ENCODE peak calls at places on chromosomes 7 and 10, in four cellular contexts. W is left ventricle myocardium inferior, C is cardiac fibroblast, M is HFFc6. S is an unnamed sample.

GRCh38 chr7:93902777-93903423 is 3.5 kb upstream of the GNGT1 start:
- DNase-seq in W (no peak), C (peak), M (no peak), S (peak)

GRCh38 chr7:50696810-50697582 is 85.7 kb downstream of the GRB10 start:
- DNase-seq in W (no peak), C (peak), M (no peak), S (no peak)

GRCh38 chr7:117889611-117890010 is 16.4 kb upstream of the CTTNBP2 start:
- DNase-seq in W (no peak), C (no peak), M (no peak), S (no peak)

GRCh38 chr7:13257661-13258060 is 570.2 kb downstream of the ARL4A start:
- DNase-seq in W (no peak), C (no peak), M (peak), S (no peak)

GRCh38 chr7:66283003-66283920 is 78.1 kb downstream of the TPST1 start:
- DNase-seq in W (no peak), C (peak), M (peak), S (peak)

GRCh38 chr7:16739863-16740622 is 13.5 kb upstream of the TSPAN13 start:
- DNase-seq in W (peak), C (peak), M (peak), S (peak)

GRCh38 chr10:114499630-114500190 is 95.4 kb upstream of the AFAP1L2 start:
- DNase-seq in W (no peak), C (no peak), M (no peak), S (peak)

GRCh38 chr10:91352760-91353159 is 57.4 kb upstream of the HECTD2 start:
- DNase-seq in W (no peak), C (no peak), M (no peak), S (no peak)

GRCh38 chr10:88989824-88990527 is 622 bp upstream of the FAS start:
- DNase-seq in W (no peak), C (peak), M (peak), S (peak)

GRCh38 chr10:123295644-123296043 is 141.4 kb downstream of the BUB3 start:
- DNase-seq in W (no peak), C (no peak), M (no peak), S (no peak)

DNA sequence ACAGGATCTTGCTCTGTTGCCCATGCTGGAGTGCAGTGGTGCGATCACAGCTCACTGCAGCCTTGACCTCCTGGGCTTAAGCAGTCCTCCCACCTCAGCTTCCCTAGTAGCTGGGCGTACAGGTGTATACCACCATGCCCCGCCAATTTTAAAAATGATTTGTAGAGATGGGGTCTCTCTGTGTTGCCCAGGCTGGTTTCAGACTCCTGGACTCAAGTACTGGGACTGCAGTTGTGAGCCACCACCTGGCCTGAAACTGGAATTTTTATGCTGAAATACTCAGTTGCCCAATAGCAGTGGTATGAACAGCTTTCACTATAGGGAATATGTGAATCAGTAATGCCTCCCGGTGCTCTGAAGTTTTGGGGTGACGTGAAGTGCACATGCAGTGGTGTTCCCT is 7.6 kb downstream of the ZRANB1 start:
- DNase-seq in W (no peak), C (peak), M (no peak), S (no peak)
- TF ChIP-seq CTCF in W (no peak), C (no peak), M (no peak), S (no peak)

GRCh38 chr10:2362331-2362730 is 625.0 kb upstream of the ADARB2 start:
- DNase-seq in W (no peak), C (no peak), M (no peak), S (no peak)
- TF ChIP-seq CTCF in W (no peak), C (no peak), M (no peak), S (no peak)

GRCh38 chr10:96457341-96457740 is 56.4 kb downstream of the TLL2 start:
- DNase-seq in W (no peak), C (no peak), M (no peak), S (no peak)
- TF ChIP-seq CTCF in W (no peak), C (no peak), M (no peak), S (no peak)

GRCh38 chr7:73613954-73614735 is 10.2 kb downstream of the MLXIPL start:
- DNase-seq in W (no peak), C (no peak), M (no peak), S (no peak)

GRCh38 chr7:73610105-73610504 is 14.2 kb downstream of the MLXIPL start:
- DNase-seq in W (no peak), C (no peak), M (no peak), S (no peak)

GRCh38 chr7:73606801-73607691 is 17.3 kb downstream of the MLXIPL start:
- DNase-seq in W (peak), C (peak), M (no peak), S (peak)

GRCh38 chr7:73612598-73613269 is 11.6 kb downstream of the MLXIPL start:
- DNase-seq in W (no peak), C (peak), M (peak), S (no peak)

GRCh38 chr7:73611017-73611555 is 13.2 kb downstream of the MLXIPL start:
- DNase-seq in W (no peak), C (no peak), M (no peak), S (no peak)
- TF ChIP-seq CTCF in W (no peak), C (no peak), M (peak), S (no peak)

DNA sequence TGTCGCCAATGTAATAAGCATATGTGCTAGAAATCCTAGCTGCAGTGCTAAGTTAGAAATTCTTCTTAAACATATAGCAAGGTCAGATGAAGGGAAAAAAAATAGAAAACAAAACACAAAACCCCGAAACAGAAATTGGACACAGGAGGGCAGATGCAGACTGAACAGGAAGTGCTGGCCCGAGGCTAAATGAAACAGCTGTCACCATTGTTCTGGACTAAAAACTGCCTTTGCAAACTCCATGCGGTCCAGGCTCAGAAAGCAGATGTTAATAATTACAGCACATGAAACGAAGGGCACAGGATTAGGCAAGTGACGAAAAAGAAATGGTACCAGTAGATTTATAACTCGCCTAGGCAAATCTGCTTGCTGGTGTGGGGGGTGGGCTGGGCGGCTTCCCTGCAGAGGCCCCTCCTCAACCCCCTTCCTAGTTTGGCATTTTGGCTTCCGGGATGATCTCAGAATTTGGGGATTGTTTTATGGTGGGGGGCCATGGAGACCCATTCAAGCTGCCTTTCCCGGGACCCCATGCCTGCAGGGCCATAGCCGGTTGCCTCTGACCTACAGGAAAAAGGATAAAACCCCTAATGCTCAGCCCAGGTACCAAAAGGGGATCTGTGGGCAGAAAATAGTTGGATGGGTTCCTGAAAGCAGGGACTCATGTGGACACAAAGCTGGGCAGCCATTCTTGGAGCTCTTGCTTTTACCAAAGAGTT is 39.2 kb upstream of the EMX2 start:
- DNase-seq in W (no peak), C (peak), M (no peak), S (no peak)
- TF ChIP-seq CTCF in W (no peak), C (no peak), M (no peak), S (no peak)

DNA sequence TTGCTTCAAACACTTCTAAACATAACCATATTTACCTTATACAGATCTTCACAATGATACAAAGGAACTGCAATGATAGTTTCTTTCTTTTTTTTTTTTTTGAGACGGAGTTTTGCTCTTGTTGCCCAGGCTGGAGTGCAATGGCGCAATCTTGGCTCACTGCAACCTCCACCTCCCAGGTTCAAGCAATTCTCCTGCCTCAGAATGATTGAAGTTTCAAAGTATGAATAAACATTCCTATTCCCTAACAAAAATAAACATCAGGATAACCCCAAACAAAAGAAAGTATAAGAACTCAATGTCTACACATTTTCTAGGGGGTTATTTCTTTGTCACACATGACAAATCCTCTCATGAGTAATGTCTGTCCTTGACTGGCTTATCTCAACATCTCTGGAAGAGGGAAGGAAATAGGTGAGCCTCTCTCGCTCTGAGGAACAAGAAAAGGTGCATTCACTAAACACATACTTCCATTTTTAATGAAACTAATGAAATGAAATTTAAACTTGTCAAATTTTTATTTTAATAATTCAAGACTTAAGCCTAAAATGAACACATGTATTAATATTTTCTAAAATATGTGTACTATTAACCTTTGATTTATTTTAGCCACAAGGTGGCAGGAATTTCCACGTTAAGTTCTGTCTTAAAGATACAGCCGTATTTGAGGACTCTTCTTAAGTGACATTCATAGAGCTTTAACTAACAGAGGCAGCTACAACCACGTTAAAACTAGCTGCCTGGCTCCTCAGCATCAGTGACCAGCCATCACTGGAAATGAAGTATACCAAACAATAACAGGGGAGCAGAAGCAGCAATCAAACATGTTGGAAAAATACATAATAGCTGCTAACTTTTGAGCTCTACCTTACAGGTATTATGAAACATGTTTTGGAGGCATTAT is 58.3 kb downstream of the MALSU1 start:
- DNase-seq in W (no peak), C (peak), M (peak), S (peak)
- TF ChIP-seq CTCF in W (peak), C (peak), M (peak), S (peak)

DNA sequence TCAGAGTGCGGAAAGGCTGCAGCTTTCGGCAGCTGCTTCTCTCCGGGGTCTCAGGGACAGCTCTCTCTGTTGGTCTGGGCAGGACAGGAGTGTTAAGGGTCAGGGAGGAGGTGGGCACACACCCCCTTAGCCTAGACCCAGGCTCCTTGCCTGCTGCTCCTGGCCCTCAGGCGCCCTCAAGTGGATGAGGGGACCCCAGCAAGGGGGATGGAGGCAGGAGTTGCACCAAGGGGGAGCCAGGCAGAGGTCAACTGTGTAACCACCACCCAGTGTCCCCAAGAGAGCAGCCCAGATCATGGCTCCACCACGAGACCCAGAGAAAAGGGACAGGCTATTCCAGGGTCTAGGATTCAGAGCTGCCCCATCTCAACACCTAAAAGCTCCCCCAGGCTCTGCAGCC is 26.9 kb downstream of the SPOCK2 start:
- DNase-seq in W (no peak), C (no peak), M (no peak), S (no peak)
- TF ChIP-seq CTCF in W (peak), C (peak), M (peak), S (no peak)

DNA sequence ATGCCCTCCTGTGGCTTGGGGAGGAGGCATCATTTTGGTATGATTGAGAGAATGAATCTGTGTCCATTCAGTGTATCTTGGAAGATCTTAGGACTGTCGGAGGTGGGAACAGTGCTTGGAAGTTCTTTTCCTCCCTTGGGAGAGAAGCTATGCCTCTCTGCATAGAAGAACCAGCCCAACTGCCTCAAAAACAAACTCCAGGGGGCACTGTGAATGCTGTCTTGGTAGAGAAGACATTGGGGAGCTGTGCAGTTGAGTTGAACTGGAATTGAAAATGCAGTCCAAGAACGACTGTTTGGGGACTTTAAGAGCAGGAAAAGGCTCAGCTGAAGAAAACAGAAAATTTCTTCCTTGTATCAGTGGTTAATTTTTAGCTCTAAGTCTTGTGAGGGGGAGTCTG is 4.9 kb upstream of the GJD4 start:
- DNase-seq in W (no peak), C (peak), M (no peak), S (no peak)
- TF ChIP-seq CTCF in W (no peak), C (peak), M (peak), S (no peak)

S was measured in RWPE1.